ENCODE peak calls at places on chromosomes 13 and 19, in eight cellular contexts. I, U, N, F, X, W, A and R are unnamed samples.

GRCh38 chr13:81745391-81745790 is 1404.5 kb upstream of the SPRY2 start:
- DNase-seq in I (no peak), U (no peak), N (no peak), F (no peak), X (no peak), W (no peak), A (no peak), R (no peak)

GRCh38 chr19:33186835-33187540 is 7.1 kb upstream of the LRP3 start:
- DNase-seq in I (no peak), U (no peak), N (no peak), F (no peak), X (no peak), W (no peak), A (no peak), R (no peak)

GRCh38 chr13:40445557-40445990 is 220.9 kb downstream of the FOXO1 start:
- DNase-seq in I (no peak), U (no peak), N (no peak), F (no peak), X (peak; percentile 84), W (no peak), A (no peak), R (no peak)

GRCh38 chr19:17488593-17489391 is 18.5 kb downstream of the SLC27A1 start:
- DNase-seq in I (peak; percentile 76), U (no peak), N (peak; percentile 92), F (no peak), X (no peak), W (no peak), A (no peak), R (no peak)

GRCh38 chr13:28819748-28820098 is 416 bp upstream of the MTUS2 start:
- DNase-seq in I (peak; percentile 47), U (no peak), N (peak; percentile 87), F (no peak), X (peak; percentile 36), W (no peak), A (peak; percentile 80), R (no peak)

GRCh38 chr13:48234652-48235099 is 1.7 kb downstream of the ITM2B start:
- DNase-seq in I (no peak), U (no peak), N (no peak), F (no peak), X (no peak), W (no peak), A (no peak), R (no peak)

GRCh38 chr19:4220188-4220587 is 9.1 kb upstream of the EBI3 start:
- DNase-seq in I (no peak), U (no peak), N (no peak), F (no peak), X (no peak), W (no peak), A (no peak), R (no peak)

GRCh38 chr13:79503069-79503468 is 22.1 kb downstream of the NDFIP2 start:
- DNase-seq in I (no peak), U (no peak), N (no peak), F (no peak), X (no peak), W (no peak), A (no peak), R (no peak)

GRCh38 chr13:76707360-76707759 is 178.8 kb downstream of the KCTD12 start:
- DNase-seq in I (no peak), U (no peak), N (no peak), F (no peak), X (peak; percentile 57), W (no peak), A (no peak), R (no peak)

GRCh38 chr13:49540552-49540951 is 44.8 kb downstream of the PHF11 start:
- DNase-seq in I (no peak), U (no peak), N (no peak), F (no peak), X (peak; percentile 39), W (no peak), A (no peak), R (no peak)

GRCh38 chr13:114049026-114049425 is 75.2 kb upstream of the C13orf46 start:
- DNase-seq in I (no peak), U (no peak), N (no peak), F (no peak), X (no peak), W (peak; percentile 33), A (no peak), R (no peak)

GRCh38 chr19:16702123-16702522 is 17.5 kb upstream of the NWD1 start:
- DNase-seq in I (no peak), U (peak; percentile 43), N (no peak), F (no peak), X (peak; percentile 62), W (no peak), A (peak; percentile 32), R (peak; percentile 93)

GRCh38 chr19:17045907-17046502 is 19.4 kb upstream of the CPAMD8 start:
- DNase-seq in I (no peak), U (no peak), N (no peak), F (no peak), X (no peak), W (no peak), A (no peak), R (no peak)

GRCh38 chr19:6811906-6812305 is 39.4 kb downstream of the VAV1 start:
- DNase-seq in I (no peak), U (no peak), N (no peak), F (no peak), X (peak; percentile 79), W (no peak), A (peak; percentile 60), R (no peak)

GRCh38 chr13:109383683-109384082 is 402.7 kb downstream of the IRS2 start:
- DNase-seq in I (no peak), U (no peak), N (no peak), F (no peak), X (peak; percentile 31), W (no peak), A (peak; percentile 23), R (peak; percentile 29)

GRCh38 chr19:50500060-50500752 is 10.8 kb downstream of the JOSD2 start:
- DNase-seq in I (no peak), U (no peak), N (peak; percentile 64), F (no peak), X (no peak), W (no peak), A (no peak), R (no peak)

GRCh38 chr13:100887729-100888151 is 213.1 kb upstream of the TMTC4 start:
- DNase-seq in I (no peak), U (no peak), N (no peak), F (no peak), X (peak; percentile 15), W (no peak), A (peak; percentile 43), R (no peak)

GRCh38 chr13:20609145-20609544 is 42.2 kb downstream of the IFT88 start:
- DNase-seq in I (no peak), U (no peak), N (no peak), F (no peak), X (peak; percentile 65), W (no peak), A (peak; percentile 49), R (no peak)

GRCh38 chr13:46197299-46197975 is 14.3 kb upstream of the LRRC63 start:
- DNase-seq in I (no peak), U (no peak), N (no peak), F (no peak), X (no peak), W (no peak), A (no peak), R (no peak)

GRCh38 chr13:110307697-110308376 is 753 bp downstream of the COL4A2 start:
- DNase-seq in I (no peak), U (no peak), N (peak; percentile 75), F (no peak), X (peak; percentile 60), W (no peak), A (no peak), R (no peak)

GRCh38 chr13:25778302-25778701 is 273.5 kb downstream of the SHISA2 start:
- DNase-seq in I (no peak), U (no peak), N (no peak), F (no peak), X (no peak), W (no peak), A (no peak), R (no peak)

GRCh38 chr13:76853481-76853880 is 32.7 kb downstream of the KCTD12 start:
- DNase-seq in I (no peak), U (no peak), N (no peak), F (no peak), X (peak; percentile 11), W (no peak), A (no peak), R (no peak)

GRCh38 chr13:92390217-92390616 is 836.4 kb upstream of the GPC6 start:
- DNase-seq in I (no peak), U (no peak), N (no peak), F (no peak), X (no peak), W (no peak), A (no peak), R (no peak)

GRCh38 chr13:33279898-33280549 is 5.5 kb downstream of the STARD13 start:
- DNase-seq in I (no peak), U (no peak), N (no peak), F (no peak), X (peak; percentile 64), W (no peak), A (no peak), R (no peak)

GRCh38 chr19:18596752-18597157 is 8.2 kb downstream of the REX1BD start:
- DNase-seq in I (no peak), U (no peak), N (peak; percentile 83), F (no peak), X (peak; percentile 43), W (no peak), A (peak; percentile 60), R (no peak)

GRCh38 chr13:41700790-41701310 is 243.5 kb downstream of the RGCC start:
- DNase-seq in I (no peak), U (no peak), N (no peak), F (no peak), X (peak; percentile 78), W (no peak), A (peak; percentile 32), R (no peak)

GRCh38 chr19:24073807-24074206 is 13.2 kb upstream of the ZNF254 start:
- DNase-seq in I (no peak), U (no peak), N (no peak), F (no peak), X (no peak), W (no peak), A (no peak), R (no peak)

GRCh38 chr19:51632126-51632525 is 1.9 kb upstream of the SIGLEC5 start:
- DNase-seq in I (no peak), U (no peak), N (no peak), F (no peak), X (no peak), W (no peak), A (no peak), R (no peak)

GRCh38 chr13:42684226-42684625 is 97.2 kb upstream of the FAM216B start:
- DNase-seq in I (no peak), U (no peak), N (no peak), F (no peak), X (no peak), W (no peak), A (no peak), R (no peak)

GRCh38 chr19:4984448-4984990 is 15.6 kb downstream of the KDM4B start:
- DNase-seq in I (no peak), U (no peak), N (no peak), F (no peak), X (no peak), W (no peak), A (no peak), R (no peak)

GRCh38 chr19:55777528-55777927 is 8.6 kb downstream of the RFPL4AL1 start:
- DNase-seq in I (no peak), U (no peak), N (no peak), F (no peak), X (no peak), W (no peak), A (no peak), R (no peak)

GRCh38 chr13:36297600-36298338 is at the start of gene CCDC169:
- DNase-seq in I (peak; percentile 51), U (peak; percentile 41), N (peak; percentile 90), F (peak; percentile 80), X (peak; percentile 72), W (peak; percentile 14), A (peak; percentile 86), R (no peak)

GRCh38 chr13:64662887-64663593 is 2567.1 kb downstream of the PCDH9 start:
- DNase-seq in I (no peak), U (no peak), N (no peak), F (no peak), X (no peak), W (no peak), A (no peak), R (no peak)